ENCODE peak calls at places on chromosome 7, in eight cellular contexts. One of them, this sample, is unnamed. For H3K4me1, the result is how much of the 10 kb centered on the place peaks cover.

GRCh38 chr7:37065779-37066271 is 341.5 kb upstream of the AOAH start:
- DNase-seq in stomach: no peak
- DNase-seq in IMR-90: peak
- DNase-seq in adrenal gland: no peak
- DNase-seq in Peyer's patch: no peak
- DNase-seq in CD4-positive, CD25-positive, alpha-beta regulatory T cell: no peak
- DNase-seq in uterus: no peak
- DNase-seq in fibroblast of lung: peak
- DNase-seq in this sample: no peak

GRCh38 chr7:101816499-101817030 is 861 bp upstream of the CUX1 start:
- DNase-seq in stomach: peak
- DNase-seq in IMR-90: peak
- DNase-seq in adrenal gland: peak
- DNase-seq in Peyer's patch: no peak
- DNase-seq in CD4-positive, CD25-positive, alpha-beta regulatory T cell: peak
- DNase-seq in uterus: peak
- DNase-seq in fibroblast of lung: peak
- DNase-seq in this sample: peak

GRCh38 chr7:33850768-33851167 is 54.6 kb upstream of the BMPER start:
- DNase-seq in stomach: no peak
- DNase-seq in IMR-90: no peak
- DNase-seq in adrenal gland: no peak
- DNase-seq in Peyer's patch: no peak
- DNase-seq in CD4-positive, CD25-positive, alpha-beta regulatory T cell: no peak
- DNase-seq in uterus: no peak
- DNase-seq in fibroblast of lung: no peak
- DNase-seq in this sample: no peak

GRCh38 chr7:141979611-141980010 is 6.0 kb upstream of the TAS2R38 start:
- DNase-seq in stomach: no peak
- DNase-seq in IMR-90: no peak
- DNase-seq in adrenal gland: no peak
- DNase-seq in Peyer's patch: no peak
- DNase-seq in CD4-positive, CD25-positive, alpha-beta regulatory T cell: no peak
- DNase-seq in uterus: no peak
- DNase-seq in fibroblast of lung: no peak
- DNase-seq in this sample: peak

GRCh38 chr7:92753614-92754013 is 82.8 kb downstream of the CDK6 start:
- DNase-seq in stomach: no peak
- DNase-seq in IMR-90: peak
- DNase-seq in adrenal gland: no peak
- DNase-seq in Peyer's patch: no peak
- DNase-seq in CD4-positive, CD25-positive, alpha-beta regulatory T cell: no peak
- DNase-seq in uterus: no peak
- DNase-seq in fibroblast of lung: peak
- DNase-seq in this sample: no peak

GRCh38 chr7:77989981-77990566 is 191.5 kb downstream of the PHTF2 start:
- DNase-seq in stomach: peak
- DNase-seq in IMR-90: no peak
- DNase-seq in adrenal gland: no peak
- DNase-seq in Peyer's patch: no peak
- DNase-seq in CD4-positive, CD25-positive, alpha-beta regulatory T cell: no peak
- DNase-seq in uterus: no peak
- DNase-seq in fibroblast of lung: no peak
- DNase-seq in this sample: peak

GRCh38 chr7:1127001-1127400 is 33.0 kb downstream of the ZFAND2A start:
- DNase-seq in stomach: no peak
- DNase-seq in IMR-90: no peak
- DNase-seq in adrenal gland: no peak
- DNase-seq in Peyer's patch: no peak
- DNase-seq in CD4-positive, CD25-positive, alpha-beta regulatory T cell: no peak
- DNase-seq in uterus: no peak
- DNase-seq in fibroblast of lung: no peak
- DNase-seq in this sample: no peak

GRCh38 chr7:142886866-142887265 is 1.3 kb upstream of the TRPV6 start:
- DNase-seq in stomach: peak
- DNase-seq in IMR-90: no peak
- DNase-seq in adrenal gland: no peak
- DNase-seq in Peyer's patch: no peak
- DNase-seq in CD4-positive, CD25-positive, alpha-beta regulatory T cell: no peak
- DNase-seq in uterus: no peak
- DNase-seq in fibroblast of lung: no peak
- DNase-seq in this sample: no peak

GRCh38 chr7:42596737-42597136 is 315.1 kb downstream of the C7orf25 start:
- DNase-seq in stomach: no peak
- DNase-seq in IMR-90: no peak
- DNase-seq in adrenal gland: no peak
- DNase-seq in Peyer's patch: no peak
- DNase-seq in CD4-positive, CD25-positive, alpha-beta regulatory T cell: no peak
- DNase-seq in uterus: no peak
- DNase-seq in fibroblast of lung: no peak
- DNase-seq in this sample: no peak

GRCh38 chr7:24718431-24718831 is 38.8 kb downstream of the GSDME start:
- DNase-seq in stomach: no peak
- DNase-seq in IMR-90: no peak
- DNase-seq in adrenal gland: peak
- DNase-seq in Peyer's patch: no peak
- DNase-seq in CD4-positive, CD25-positive, alpha-beta regulatory T cell: no peak
- DNase-seq in uterus: no peak
- DNase-seq in fibroblast of lung: no peak
- DNase-seq in this sample: peak

GRCh38 chr7:156988605-156989185 is 21.8 kb downstream of the MNX1 start:
- DNase-seq in stomach: no peak
- DNase-seq in IMR-90: no peak
- DNase-seq in adrenal gland: no peak
- DNase-seq in Peyer's patch: no peak
- DNase-seq in CD4-positive, CD25-positive, alpha-beta regulatory T cell: no peak
- DNase-seq in uterus: no peak
- DNase-seq in fibroblast of lung: no peak
- DNase-seq in this sample: no peak

GRCh38 chr7:128876127-128876526 is 13.5 kb downstream of the ATP6V1F start:
- DNase-seq in stomach: no peak
- DNase-seq in IMR-90: no peak
- DNase-seq in adrenal gland: no peak
- DNase-seq in Peyer's patch: no peak
- DNase-seq in CD4-positive, CD25-positive, alpha-beta regulatory T cell: no peak
- DNase-seq in uterus: no peak
- DNase-seq in fibroblast of lung: no peak
- DNase-seq in this sample: no peak

GRCh38 chr7:28790467-28790866 is 167.7 kb downstream of the TRIL start:
- DNase-seq in stomach: no peak
- DNase-seq in IMR-90: no peak
- DNase-seq in adrenal gland: no peak
- DNase-seq in Peyer's patch: no peak
- DNase-seq in CD4-positive, CD25-positive, alpha-beta regulatory T cell: no peak
- DNase-seq in uterus: no peak
- DNase-seq in fibroblast of lung: no peak
- DNase-seq in this sample: no peak

GRCh38 chr7:23467281-23467680 is 3.0 kb downstream of the IGF2BP3 start:
- DNase-seq in stomach: no peak
- DNase-seq in IMR-90: no peak
- DNase-seq in adrenal gland: no peak
- DNase-seq in Peyer's patch: no peak
- DNase-seq in CD4-positive, CD25-positive, alpha-beta regulatory T cell: no peak
- DNase-seq in uterus: no peak
- DNase-seq in fibroblast of lung: no peak
- DNase-seq in this sample: no peak

GRCh38 chr7:111082351-111082750 is 8.6 kb upstream of the LRRN3 start:
- DNase-seq in stomach: no peak
- DNase-seq in IMR-90: peak
- DNase-seq in adrenal gland: no peak
- DNase-seq in Peyer's patch: no peak
- DNase-seq in CD4-positive, CD25-positive, alpha-beta regulatory T cell: no peak
- DNase-seq in uterus: no peak
- DNase-seq in fibroblast of lung: peak
- DNase-seq in this sample: no peak

GRCh38 chr7:28754027-28754426 is 204.1 kb downstream of the TRIL start:
- DNase-seq in stomach: no peak
- DNase-seq in IMR-90: peak
- DNase-seq in adrenal gland: peak
- DNase-seq in Peyer's patch: no peak
- DNase-seq in CD4-positive, CD25-positive, alpha-beta regulatory T cell: no peak
- DNase-seq in uterus: no peak
- DNase-seq in fibroblast of lung: peak
- DNase-seq in this sample: no peak

GRCh38 chr7:29480934-29481625 is 82.6 kb upstream of the PRR15 start:
- DNase-seq in stomach: no peak
- DNase-seq in IMR-90: no peak
- DNase-seq in adrenal gland: no peak
- DNase-seq in Peyer's patch: no peak
- DNase-seq in CD4-positive, CD25-positive, alpha-beta regulatory T cell: no peak
- DNase-seq in uterus: no peak
- DNase-seq in fibroblast of lung: no peak
- DNase-seq in this sample: no peak

GRCh38 chr7:11513460-11513859 is 318.5 kb downstream of the THSD7A start:
- DNase-seq in stomach: no peak
- DNase-seq in IMR-90: no peak
- DNase-seq in adrenal gland: no peak
- DNase-seq in Peyer's patch: no peak
- DNase-seq in CD4-positive, CD25-positive, alpha-beta regulatory T cell: no peak
- DNase-seq in uterus: no peak
- DNase-seq in fibroblast of lung: no peak
- DNase-seq in this sample: no peak

GRCh38 chr7:69962077-69962855 is 364.0 kb downstream of the AUTS2 start:
- DNase-seq in stomach: peak
- DNase-seq in IMR-90: no peak
- DNase-seq in adrenal gland: peak
- DNase-seq in Peyer's patch: no peak
- DNase-seq in CD4-positive, CD25-positive, alpha-beta regulatory T cell: no peak
- DNase-seq in uterus: peak
- DNase-seq in fibroblast of lung: peak
- DNase-seq in this sample: no peak

GRCh38 chr7:32914186-32914585 is 22.6 kb upstream of the KBTBD2 start:
- DNase-seq in stomach: no peak
- DNase-seq in IMR-90: no peak
- DNase-seq in adrenal gland: no peak
- DNase-seq in Peyer's patch: no peak
- DNase-seq in CD4-positive, CD25-positive, alpha-beta regulatory T cell: no peak
- DNase-seq in uterus: no peak
- DNase-seq in fibroblast of lung: no peak
- DNase-seq in this sample: no peak

GRCh38 chr7:157566631-157567006 is 229.8 kb downstream of the DNAJB6 start:
- DNase-seq in stomach: no peak
- DNase-seq in IMR-90: no peak
- DNase-seq in adrenal gland: no peak
- DNase-seq in Peyer's patch: no peak
- DNase-seq in CD4-positive, CD25-positive, alpha-beta regulatory T cell: no peak
- DNase-seq in uterus: no peak
- DNase-seq in fibroblast of lung: no peak
- DNase-seq in this sample: no peak

GRCh38 chr7:55477781-55478374 is 94.4 kb downstream of the VOPP1 start:
- DNase-seq in stomach: no peak
- DNase-seq in IMR-90: peak
- DNase-seq in adrenal gland: peak
- DNase-seq in Peyer's patch: peak
- DNase-seq in CD4-positive, CD25-positive, alpha-beta regulatory T cell: no peak
- DNase-seq in uterus: no peak
- DNase-seq in fibroblast of lung: peak
- DNase-seq in this sample: no peak

GRCh38 chr7:78770422-78771410 is 682.8 kb downstream of the MAGI2 start:
- DNase-seq in stomach: no peak
- DNase-seq in IMR-90: peak
- DNase-seq in adrenal gland: no peak
- DNase-seq in Peyer's patch: no peak
- DNase-seq in CD4-positive, CD25-positive, alpha-beta regulatory T cell: no peak
- DNase-seq in uterus: no peak
- DNase-seq in fibroblast of lung: peak
- DNase-seq in this sample: no peak

GRCh38 chr7:100867796-100868485 is 754 bp downstream of the TRIP6 start:
- DNase-seq in stomach: no peak
- DNase-seq in IMR-90: no peak
- DNase-seq in adrenal gland: no peak
- DNase-seq in Peyer's patch: no peak
- DNase-seq in CD4-positive, CD25-positive, alpha-beta regulatory T cell: no peak
- DNase-seq in uterus: peak
- DNase-seq in fibroblast of lung: no peak
- DNase-seq in this sample: no peak

GRCh38 chr7:93146465-93147127 is 1.6 kb downstream of the SAMD9L start:
- DNase-seq in stomach: no peak
- DNase-seq in IMR-90: no peak
- DNase-seq in adrenal gland: no peak
- DNase-seq in Peyer's patch: no peak
- DNase-seq in CD4-positive, CD25-positive, alpha-beta regulatory T cell: no peak
- DNase-seq in uterus: no peak
- DNase-seq in fibroblast of lung: no peak
- DNase-seq in this sample: no peak

GRCh38 chr7:44056681-44057080 is 8.7 kb downstream of the PGAM2 start:
- DNase-seq in stomach: no peak
- DNase-seq in IMR-90: no peak
- DNase-seq in adrenal gland: no peak
- DNase-seq in Peyer's patch: peak
- DNase-seq in CD4-positive, CD25-positive, alpha-beta regulatory T cell: no peak
- DNase-seq in uterus: peak
- DNase-seq in fibroblast of lung: no peak
- DNase-seq in this sample: no peak
- H3K4me1 ChIP-seq in stomach: under half
- H3K4me1 ChIP-seq in IMR-90: under half
- H3K4me1 ChIP-seq in adrenal gland: under half
- H3K4me1 ChIP-seq in Peyer's patch: under half
- H3K4me1 ChIP-seq in CD4-positive, CD25-positive, alpha-beta regulatory T cell: under half
- H3K4me1 ChIP-seq in uterus: under half
- H3K4me1 ChIP-seq in fibroblast of lung: under half
- H3K4me1 ChIP-seq in this sample: under half

GRCh38 chr7:150356265-150356897 is 12.2 kb upstream of the REPIN1 start:
- DNase-seq in stomach: no peak
- DNase-seq in IMR-90: peak
- DNase-seq in adrenal gland: no peak
- DNase-seq in Peyer's patch: no peak
- DNase-seq in CD4-positive, CD25-positive, alpha-beta regulatory T cell: no peak
- DNase-seq in uterus: no peak
- DNase-seq in fibroblast of lung: no peak
- DNase-seq in this sample: peak
- H3K27ac ChIP-seq in stomach: peak
- H3K27ac ChIP-seq in IMR-90: no peak
- H3K27ac ChIP-seq in adrenal gland: no peak
- H3K27ac ChIP-seq in Peyer's patch: no peak
- H3K27ac ChIP-seq in CD4-positive, CD25-positive, alpha-beta regulatory T cell: no peak
- H3K27ac ChIP-seq in uterus: no peak
- H3K27ac ChIP-seq in fibroblast of lung: no peak
- H3K27ac ChIP-seq in this sample: no peak

GRCh38 chr7:5704534-5704922 is 76.9 kb downstream of the RNF216 start:
- DNase-seq in stomach: peak
- DNase-seq in IMR-90: peak
- DNase-seq in adrenal gland: peak
- DNase-seq in Peyer's patch: peak
- DNase-seq in CD4-positive, CD25-positive, alpha-beta regulatory T cell: peak
- DNase-seq in uterus: peak
- DNase-seq in fibroblast of lung: peak
- DNase-seq in this sample: peak
- H3K4me1 ChIP-seq in stomach: under half
- H3K4me1 ChIP-seq in IMR-90: under half
- H3K4me1 ChIP-seq in adrenal gland: under half
- H3K4me1 ChIP-seq in Peyer's patch: under half
- H3K4me1 ChIP-seq in CD4-positive, CD25-positive, alpha-beta regulatory T cell: under half
- H3K4me1 ChIP-seq in uterus: under half
- H3K4me1 ChIP-seq in fibroblast of lung: under half
- H3K4me1 ChIP-seq in this sample: under half

DNA sequence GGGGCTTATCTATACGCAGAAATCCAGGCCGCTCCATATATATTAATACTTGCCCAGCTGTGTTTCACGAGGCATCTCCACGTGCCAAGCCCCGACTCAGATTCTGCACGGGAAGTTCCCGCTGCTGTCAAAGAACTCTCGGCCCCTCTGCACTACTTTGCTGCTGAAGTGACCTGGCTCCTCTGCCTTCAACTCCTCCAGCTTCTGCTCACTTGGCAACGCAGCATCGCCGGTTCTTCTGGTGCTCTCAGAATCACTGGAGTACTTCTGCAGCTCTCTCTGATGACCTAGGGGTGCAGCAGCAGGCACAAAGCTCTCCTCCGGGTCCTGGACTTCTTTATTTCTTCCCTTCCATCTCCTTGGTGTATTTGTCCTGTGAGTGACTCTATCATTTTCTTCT is 9.7 kb upstream of the CHST12 start:
- DNase-seq in stomach: no peak
- DNase-seq in IMR-90: no peak
- DNase-seq in adrenal gland: no peak
- DNase-seq in Peyer's patch: no peak
- DNase-seq in CD4-positive, CD25-positive, alpha-beta regulatory T cell: no peak
- DNase-seq in uterus: no peak
- DNase-seq in fibroblast of lung: no peak
- DNase-seq in this sample: no peak
- H3K27ac ChIP-seq in stomach: no peak
- H3K27ac ChIP-seq in IMR-90: no peak
- H3K27ac ChIP-seq in adrenal gland: no peak
- H3K27ac ChIP-seq in Peyer's patch: no peak
- H3K27ac ChIP-seq in CD4-positive, CD25-positive, alpha-beta regulatory T cell: no peak
- H3K27ac ChIP-seq in uterus: no peak
- H3K27ac ChIP-seq in fibroblast of lung: no peak
- H3K27ac ChIP-seq in this sample: no peak